ENCODE peak calls at places on chromosomes 1 and 21, in five cellular contexts. S is psoas muscle; K is esophagus muscularis mucosa; N is CD8-positive, alpha-beta T cell; R is hepatocyte. B is an unnamed sample.

GRCh38 chr1:41900611-41901444 is 17.9 kb downstream of the HIVEP3 start:
- DNase-seq in S (no peak), R (peak), K (peak), N (no peak), B (no peak)

GRCh38 chr1:168121314-168122029 is 15.3 kb downstream of the GPR161 start:
- DNase-seq in K (no peak), R (peak), S (peak), N (no peak), B (no peak)

GRCh38 chr1:36344395-36344680 is 20.9 kb upstream of the EVA1B start:
- DNase-seq in K (no peak), S (no peak), R (no peak), N (no peak), B (no peak)

GRCh38 chr1:169601096-169601881 is 15.0 kb upstream of the F5 start:
- DNase-seq in N (no peak), S (no peak), R (peak), K (peak), B (no peak)

GRCh38 chr21:35737899-35738341 is 322.4 kb downstream of the SETD4 start:
- DNase-seq in S (peak), K (no peak), R (no peak), N (no peak), B (peak)

GRCh38 chr1:33005812-33006465 is 30.7 kb downstream of the AK2 start:
- DNase-seq in N (no peak), R (no peak), S (no peak), K (no peak), B (no peak)

GRCh38 chr1:94599090-94599813 is 57.7 kb upstream of the F3 start:
- DNase-seq in R (peak), S (no peak), N (no peak), K (peak), B (no peak)

GRCh38 chr21:35375115-35375514 is 326.0 kb upstream of the RUNX1 start:
- DNase-seq in K (no peak), N (no peak), S (peak), R (peak), B (no peak)

GRCh38 chr1:84855168-84855567 is 37.8 kb downstream of the LPAR3 start:
- DNase-seq in R (no peak), N (no peak), K (peak), S (no peak), B (no peak)

GRCh38 chr1:231190456-231190855 is 28.6 kb downstream of the TRIM67 start:
- DNase-seq in K (no peak), N (no peak), S (no peak), R (no peak), B (no peak)

GRCh38 chr1:235920596-235921375 is 54.1 kb upstream of the LYST start:
- DNase-seq in K (no peak), S (no peak), R (no peak), N (no peak), B (no peak)

GRCh38 chr1:89065077-89065868 is at the start of gene GBP1:
- DNase-seq in N (no peak), K (no peak), R (peak), S (no peak), B (no peak)

GRCh38 chr1:66256629-66257575 is 277.1 kb upstream of the SGIP1 start:
- DNase-seq in K (no peak), N (no peak), S (no peak), R (no peak), B (no peak)

GRCh38 chr21:35275776-35276175 is 226.7 kb upstream of the RUNX1 start:
- DNase-seq in K (no peak), N (no peak), S (no peak), R (no peak), B (no peak)

GRCh38 chr21:42282715-42283114 is 32.5 kb downstream of the TFF3 start:
- DNase-seq in R (no peak), N (no peak), K (no peak), S (no peak), B (no peak)

GRCh38 chr1:19672237-19672636 is 7.6 kb downstream of the HTR6 start:
- DNase-seq in K (no peak), R (no peak), S (no peak), N (no peak), B (no peak)

DNA sequence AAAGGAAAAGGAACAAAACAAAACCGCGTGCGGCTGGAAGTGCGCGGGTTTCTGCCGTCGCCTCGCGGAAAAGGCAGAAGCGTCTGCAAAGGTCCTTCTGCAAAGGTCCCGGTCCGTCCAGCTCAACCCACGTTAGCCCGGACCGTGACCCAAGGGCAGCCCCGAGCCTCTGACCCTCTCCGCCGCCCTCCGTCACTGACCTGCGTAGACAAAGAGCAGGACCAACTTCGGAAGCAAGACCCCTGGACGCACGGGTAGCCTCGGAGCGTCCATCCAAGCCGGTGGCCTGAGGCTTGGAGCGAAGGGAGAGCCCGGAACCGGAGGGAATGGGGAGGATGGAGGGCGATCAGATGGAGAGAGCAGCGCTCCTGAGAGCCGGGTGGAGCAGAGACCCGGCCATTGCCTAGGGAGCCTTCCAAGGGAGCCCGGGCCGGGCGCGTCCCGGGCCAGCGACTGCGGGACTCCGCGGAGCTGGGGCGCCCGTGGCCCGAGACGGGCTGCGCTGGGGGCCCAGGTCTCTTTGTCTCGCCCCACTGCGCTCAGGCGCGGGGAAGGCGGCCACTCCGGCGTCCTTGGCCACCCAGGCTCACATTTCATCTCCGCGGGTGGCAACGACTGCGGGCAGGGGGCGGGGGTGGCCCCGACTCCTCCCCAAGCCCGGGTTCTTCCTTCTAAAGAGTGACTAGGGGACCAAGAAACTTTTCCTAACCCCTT is at the start of gene CYYR1:
- DNase-seq in R (peak), K (no peak), N (no peak), S (peak), B (no peak)
- H3K27ac ChIP-seq in R (peak), K (peak), N (no peak), S (peak), B (no peak)

DNA sequence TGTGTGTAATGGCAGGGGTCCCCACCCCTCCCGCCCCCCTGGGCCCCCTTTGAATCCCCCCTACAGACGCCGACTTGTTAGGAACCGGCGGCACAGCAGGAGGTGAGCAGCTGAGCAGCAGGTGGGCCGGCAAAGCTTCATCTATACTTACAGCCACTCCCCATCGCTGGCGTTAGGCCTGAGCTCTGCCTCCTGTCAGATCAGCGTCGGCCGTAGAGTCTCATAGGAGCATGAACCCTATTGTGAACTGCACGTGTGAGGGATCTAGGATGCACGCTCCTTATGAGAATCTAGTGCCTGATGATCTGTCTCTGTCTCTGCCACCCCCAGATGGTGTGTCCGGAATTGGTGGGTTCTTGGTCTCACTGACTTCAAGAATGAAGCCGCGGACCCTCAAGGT is 14.9 kb upstream of the VPS26C start:
- DNase-seq in R (peak), K (no peak), N (peak), S (no peak), B (no peak)
- H3K27ac ChIP-seq in R (no peak), K (no peak), N (no peak), S (no peak), B (no peak)

DNA sequence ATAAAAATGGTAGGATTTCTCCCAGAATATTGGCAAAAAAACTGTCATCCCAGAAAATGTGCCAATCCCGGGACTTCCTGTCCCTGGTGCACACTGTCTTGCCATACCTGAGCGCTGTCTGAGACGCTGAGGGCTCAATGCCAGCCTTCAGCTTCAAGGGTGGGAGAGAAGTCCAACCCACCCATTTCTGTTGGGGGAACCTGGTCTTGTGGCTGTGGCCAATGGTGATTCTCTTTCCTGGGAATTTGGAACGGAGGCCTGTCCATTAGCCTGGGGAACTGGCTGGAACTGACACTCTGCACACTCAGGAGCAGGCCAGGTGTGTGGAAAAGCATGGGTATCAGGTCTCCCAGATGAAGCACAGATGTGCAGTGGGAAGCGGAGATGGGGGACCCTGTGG is 6.7 kb downstream of the MTHFR start:
- DNase-seq in R (no peak), S (no peak), K (no peak), N (no peak), B (no peak)
- H3K27ac ChIP-seq in R (no peak), S (peak), K (no peak), N (no peak), B (no peak)

DNA sequence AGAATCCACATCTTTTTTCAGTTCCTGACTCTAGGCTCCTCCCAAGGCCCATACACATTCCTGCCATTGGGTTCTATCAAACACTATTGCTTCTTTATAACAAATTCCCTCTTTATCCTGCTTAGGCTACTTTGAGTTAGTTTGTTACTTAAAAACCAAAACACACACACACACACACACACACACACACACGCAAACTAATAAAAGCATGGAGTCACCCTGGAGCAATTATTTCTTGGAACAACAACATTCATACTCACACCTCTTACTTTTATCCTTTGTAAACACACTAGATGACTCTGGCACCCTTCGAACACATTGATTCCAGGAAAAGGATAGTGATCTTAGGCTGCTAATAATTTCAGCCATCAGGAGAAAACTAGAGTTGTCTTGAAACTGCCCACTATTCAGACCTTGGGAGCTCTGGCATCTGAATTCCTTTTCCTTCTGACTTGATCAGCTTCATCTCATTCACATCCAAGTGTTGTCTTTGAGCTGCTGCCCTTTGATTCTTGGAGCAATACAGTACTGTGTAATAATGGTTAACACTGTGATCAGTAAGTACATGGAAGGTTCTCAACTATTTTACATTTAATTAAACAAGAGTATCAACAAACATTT is 2.6 kb upstream of the SEC22B start:
- DNase-seq in K (no peak), S (no peak), R (peak), N (no peak), B (no peak)
- H3K27ac ChIP-seq in K (peak), S (no peak), R (peak), N (no peak), B (no peak)

GRCh38 chr1:214902636-214903320 is 179.8 kb upstream of the KCNK2 start:
- DNase-seq in N (no peak), K (no peak), R (no peak), S (no peak), B (no peak)
- H3K27ac ChIP-seq in N (no peak), K (no peak), R (no peak), S (no peak), B (no peak)

GRCh38 chr1:227358079-227358358 is 39.7 kb upstream of the CDC42BPA start:
- DNase-seq in R (no peak), N (no peak), K (no peak), S (no peak), B (no peak)
- H3K27ac ChIP-seq in R (peak), N (no peak), K (no peak), S (peak), B (no peak)

DNA sequence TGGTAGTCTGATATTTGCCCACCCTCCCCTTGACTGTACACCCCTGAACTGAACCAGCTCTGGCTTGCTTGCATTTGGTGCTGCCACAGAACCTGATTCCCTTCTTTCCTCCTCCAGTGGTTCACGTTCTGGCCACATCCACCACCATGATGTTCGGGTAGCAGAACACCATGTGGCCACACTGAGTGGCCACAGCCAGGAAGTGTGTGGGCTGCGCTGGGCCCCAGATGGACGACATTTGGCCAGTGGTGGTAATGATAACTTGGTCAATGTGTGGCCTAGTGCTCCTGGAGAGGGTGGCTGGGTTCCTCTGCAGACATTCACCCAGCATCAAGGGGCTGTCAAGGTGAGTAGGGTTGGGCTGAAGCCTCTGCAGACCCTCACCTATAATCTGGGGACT is 1.8 kb downstream of the CDC20 start:
- DNase-seq in S (no peak), N (no peak), R (no peak), K (no peak), B (no peak)
- H3K27ac ChIP-seq in S (no peak), N (no peak), R (no peak), K (no peak), B (no peak)

GRCh38 chr1:232319518-232319917 is 310.4 kb downstream of the SIPA1L2 start:
- DNase-seq in K (no peak), N (no peak), S (no peak), R (no peak), B (no peak)

GRCh38 chr1:232316864-232317263 is 313.1 kb downstream of the SIPA1L2 start:
- DNase-seq in R (no peak), N (no peak), S (no peak), K (no peak), B (no peak)

GRCh38 chr1:232319106-232319505 is 310.8 kb downstream of the SIPA1L2 start:
- DNase-seq in N (no peak), R (no peak), K (no peak), S (peak), B (no peak)

GRCh38 chr1:232317336-232317735 is 312.6 kb downstream of the SIPA1L2 start:
- DNase-seq in K (no peak), N (no peak), S (no peak), R (no peak), B (no peak)

GRCh38 chr1:232318143-232318542 is 311.8 kb downstream of the SIPA1L2 start:
- DNase-seq in K (no peak), S (no peak), R (no peak), N (no peak), B (no peak)
- H3K27ac ChIP-seq in K (no peak), S (no peak), R (no peak), N (no peak), B (no peak)

DNA sequence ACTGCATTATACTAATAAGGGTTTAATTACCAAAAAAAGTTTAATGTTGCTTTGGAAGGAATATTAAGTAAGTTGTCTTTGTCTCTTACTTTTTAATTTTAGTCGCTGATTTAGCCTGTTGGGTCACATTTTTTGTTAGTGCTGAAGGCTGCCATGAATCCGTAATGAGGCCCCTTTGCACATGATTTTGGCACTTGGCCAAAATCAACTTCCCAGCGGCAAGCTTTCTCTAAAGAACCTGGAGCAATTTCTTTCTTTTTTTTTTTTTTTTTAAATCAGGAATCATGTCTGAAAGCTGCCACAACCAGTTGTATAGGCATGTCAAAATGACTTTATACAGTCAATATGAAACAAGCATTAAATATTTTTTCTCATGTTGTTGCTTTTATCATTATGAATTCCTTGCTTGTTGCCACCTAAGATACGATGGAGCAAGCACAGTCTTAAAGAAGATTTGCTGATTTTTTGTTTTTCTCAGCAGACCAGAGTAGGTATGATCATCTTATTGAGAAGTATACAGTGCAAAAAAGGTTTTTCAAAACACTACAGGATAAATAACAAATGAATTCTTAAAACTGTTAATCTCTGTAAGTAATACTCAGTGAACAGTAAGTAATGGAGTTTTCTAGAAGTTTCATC is 690.4 kb downstream of the USP25 start:
- DNase-seq in K (no peak), R (peak), S (peak), N (no peak), B (no peak)
- H3K27ac ChIP-seq in K (peak), R (peak), S (peak), N (no peak), B (peak)